ENCODE peak calls at places on chromosome 4, in six cellular contexts. C, M, S, A, R and T are unnamed samples.
A peak's percentile ranks its signal among the peaks of the same experiment; 100 is the strongest.

GRCh38 chr4:73608677-73609594 is 11.3 kb downstream of the RASSF6 start:
- DNase-seq in M (no peak), S (no peak), R (peak; percentile 72), C (no peak), A (no peak), T (peak; percentile 44)

GRCh38 chr4:148444296-148445070 is 2.3 kb upstream of the NR3C2 start:
- DNase-seq in S (no peak), R (no peak), C (peak; percentile 82), A (peak; percentile 43), M (peak; percentile 42), T (peak; percentile 40)

GRCh38 chr4:103845075-103845474 is 125.3 kb upstream of the TACR3 start:
- DNase-seq in M (no peak), C (no peak), R (no peak), S (no peak), A (no peak), T (no peak)

GRCh38 chr4:1365271-1366178 is 18.5 kb downstream of the UVSSA start:
- DNase-seq in A (no peak), R (no peak), M (peak; percentile 55), S (no peak), C (peak; percentile 91), T (no peak)

GRCh38 chr4:165027762-165028402 is 3.9 kb upstream of the TRIM60 start:
- DNase-seq in S (no peak), A (no peak), R (no peak), C (no peak), M (no peak), T (no peak)

GRCh38 chr4:81472249-81473085 is 760 bp upstream of the RASGEF1B start:
- DNase-seq in S (no peak), M (peak; percentile 35), C (no peak), R (peak; percentile 63), A (no peak), T (peak; percentile 15)

GRCh38 chr4:145071560-145071959 is 26.4 kb downstream of the ANAPC10 start:
- DNase-seq in A (no peak), C (no peak), R (no peak), S (no peak), M (no peak), T (no peak)

GRCh38 chr4:20299515-20299914 is 47.8 kb downstream of the SLIT2 start:
- DNase-seq in C (no peak), S (no peak), A (no peak), M (no peak), R (peak; percentile 75), T (peak; percentile 51)

GRCh38 chr4:163662761-163663160 is 168.3 kb downstream of the TMA16 start:
- DNase-seq in C (no peak), R (peak; percentile 5), M (no peak), S (no peak), A (peak; percentile 41), T (no peak)

GRCh38 chr4:163663454-163664225 is 169.2 kb downstream of the TMA16 start:
- DNase-seq in S (no peak), A (peak; percentile 55), R (no peak), M (no peak), C (no peak), T (no peak)

GRCh38 chr4:163665521-163666334 is 171.2 kb downstream of the TMA16 start:
- DNase-seq in C (no peak), A (no peak), M (no peak), S (no peak), R (peak; percentile 23), T (no peak)

DNA sequence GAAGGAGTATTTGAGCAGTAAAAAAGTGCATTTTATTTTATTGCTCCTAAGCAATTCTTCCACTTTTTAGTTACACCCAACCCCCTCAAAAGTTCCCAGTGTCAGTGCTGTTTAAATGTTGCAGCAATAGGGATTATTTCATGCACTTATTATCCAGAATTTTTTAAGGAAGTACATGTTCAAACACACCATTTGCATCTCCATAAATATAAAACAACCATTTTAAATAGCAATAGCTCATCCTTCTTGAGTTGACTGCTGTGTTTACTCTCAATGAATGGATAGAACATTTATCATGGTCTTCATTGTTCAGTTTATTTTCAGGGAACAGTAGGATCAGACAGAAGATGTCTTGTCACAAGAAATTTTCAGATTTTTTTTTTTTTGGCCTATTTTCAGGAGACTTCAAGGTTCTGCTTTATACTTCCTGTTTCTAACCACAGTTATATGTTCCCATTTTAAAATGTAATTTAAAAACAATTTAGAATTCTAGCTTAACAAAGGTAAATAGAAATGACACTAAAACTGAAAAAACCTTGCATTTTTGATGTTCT is 171.9 kb downstream of the TMA16 start:
- DNase-seq in A (no peak), S (no peak), C (no peak), M (no peak), R (no peak), T (no peak)
- TF ChIP-seq CTCF in A (no peak), S (no peak), C (no peak), M (no peak), R (no peak), T (no peak)

DNA sequence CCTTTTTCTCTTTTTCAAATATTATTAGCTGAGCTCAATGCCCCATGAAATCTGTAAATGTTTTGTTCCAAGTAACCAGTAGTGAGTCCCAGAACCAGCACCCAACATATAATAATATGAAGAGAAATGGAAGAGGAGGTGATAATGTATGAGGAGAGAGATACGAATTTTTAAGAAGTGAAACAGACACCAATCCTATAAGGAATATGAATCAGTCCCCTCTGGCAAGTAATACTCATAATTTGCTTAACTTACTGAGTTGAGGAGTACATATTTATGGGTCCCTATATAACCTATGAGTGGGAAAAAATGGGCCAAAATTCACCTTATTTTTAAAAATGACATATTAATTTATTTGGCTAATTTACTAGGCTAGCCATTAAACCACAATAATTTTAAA is 8.4 kb upstream of the CBR4 start:
- DNase-seq in C (no peak), R (no peak), S (no peak), A (no peak), M (no peak), T (no peak)
- TF ChIP-seq CTCF in C (no peak), R (no peak), S (no peak), A (no peak), M (no peak), T (no peak)

GRCh38 chr4:76380561-76380960 is 40.4 kb downstream of the CCDC158 start:
- DNase-seq in M (no peak), A (no peak), C (no peak), S (no peak), R (no peak), T (no peak)
- TF ChIP-seq CTCF in M (no peak), A (no peak), C (no peak), S (no peak), R (no peak), T (no peak)

GRCh38 chr4:62644372-62644771 is 1444.2 kb downstream of the ADGRL3 start:
- DNase-seq in S (no peak), M (no peak), C (no peak), R (peak; percentile 43), A (no peak), T (no peak)
- TF ChIP-seq CTCF in S (no peak), M (no peak), C (peak; percentile 17), R (no peak), A (no peak), T (no peak)